ENCODE peak calls at places on chromosome 1, in six cellular contexts. One of them, this sample, is unnamed.

GRCh38 chr1:209389258-209389657 is 194.3 kb upstream of the CAMK1G start:
- DNase-seq in NCI-H510A treated with DMSO at 0.1 percent for 48 hours: no peak
- DNase-seq in AG08396: peak
- DNase-seq in fibroblast of mammary gland: peak
- DNase-seq in WTC11: no peak
- DNase-seq in NCI-H2171: no peak
- DNase-seq in this sample: no peak

GRCh38 chr1:195105773-195106172 is 1502.5 kb downstream of the KCNT2 start:
- DNase-seq in WTC11: no peak
- DNase-seq in NCI-H2171: no peak
- DNase-seq in NCI-H510A treated with DMSO at 0.1 percent for 48 hours: no peak
- DNase-seq in fibroblast of mammary gland: no peak
- DNase-seq in AG08396: no peak
- DNase-seq in this sample: no peak

GRCh38 chr1:201140235-201140940 is 13.4 kb upstream of the ASCL5 start:
- DNase-seq in NCI-H510A treated with DMSO at 0.1 percent for 48 hours: no peak
- DNase-seq in AG08396: no peak
- DNase-seq in NCI-H2171: no peak
- DNase-seq in fibroblast of mammary gland: no peak
- DNase-seq in WTC11: no peak
- DNase-seq in this sample: peak

GRCh38 chr1:222099746-222100145 is 357.9 kb upstream of the DUSP10 start:
- DNase-seq in WTC11: no peak
- DNase-seq in fibroblast of mammary gland: no peak
- DNase-seq in NCI-H2171: no peak
- DNase-seq in NCI-H510A treated with DMSO at 0.1 percent for 48 hours: no peak
- DNase-seq in AG08396: no peak
- DNase-seq in this sample: no peak

GRCh38 chr1:17582124-17582768 is 42.7 kb downstream of the ARHGEF10L start:
- DNase-seq in fibroblast of mammary gland: no peak
- DNase-seq in NCI-H510A treated with DMSO at 0.1 percent for 48 hours: no peak
- DNase-seq in AG08396: no peak
- DNase-seq in NCI-H2171: peak
- DNase-seq in WTC11: no peak
- DNase-seq in this sample: no peak

GRCh38 chr1:55257958-55258357 is 42.8 kb upstream of the USP24 start:
- DNase-seq in NCI-H2171: no peak
- DNase-seq in NCI-H510A treated with DMSO at 0.1 percent for 48 hours: no peak
- DNase-seq in WTC11: no peak
- DNase-seq in fibroblast of mammary gland: no peak
- DNase-seq in AG08396: no peak
- DNase-seq in this sample: no peak

GRCh38 chr1:228307218-228308023 is 99.2 kb downstream of the TRIM11 start:
- DNase-seq in NCI-H2171: peak
- DNase-seq in WTC11: no peak
- DNase-seq in fibroblast of mammary gland: no peak
- DNase-seq in NCI-H510A treated with DMSO at 0.1 percent for 48 hours: no peak
- DNase-seq in AG08396: no peak
- DNase-seq in this sample: no peak

GRCh38 chr1:227445746-227446145 is 117.6 kb upstream of the ZNF678 start:
- DNase-seq in WTC11: no peak
- DNase-seq in NCI-H510A treated with DMSO at 0.1 percent for 48 hours: no peak
- DNase-seq in fibroblast of mammary gland: no peak
- DNase-seq in NCI-H2171: no peak
- DNase-seq in AG08396: no peak
- DNase-seq in this sample: no peak

GRCh38 chr1:109819365-109819764 is 55.6 kb upstream of the EPS8L3 start:
- DNase-seq in NCI-H2171: no peak
- DNase-seq in fibroblast of mammary gland: no peak
- DNase-seq in WTC11: no peak
- DNase-seq in AG08396: no peak
- DNase-seq in NCI-H510A treated with DMSO at 0.1 percent for 48 hours: no peak
- DNase-seq in this sample: no peak

This sample was measured in NCI-H345.